ENCODE peak calls at places on chromosome 6, in nine cellular contexts. One of them, this sample, is unnamed.

GRCh38 chr6:149642829-149643580 is 5.5 kb downstream of the KATNA1 start:
- DNase-seq in pancreas: no peak
- DNase-seq in A549: no peak
- DNase-seq in choroid plexus epithelial cell: peak
- DNase-seq in fibroblast of mammary gland: peak
- DNase-seq in cardiac muscle cell: no peak
- DNase-seq in neural progenitor cell: no peak
- DNase-seq in fibroblast of pulmonary artery: peak
- DNase-seq in upper lobe of left lung: no peak
- DNase-seq in this sample: peak

GRCh38 chr6:118284736-118285360 is 263.2 kb upstream of the PLN start:
- DNase-seq in pancreas: no peak
- DNase-seq in A549: no peak
- DNase-seq in choroid plexus epithelial cell: peak
- DNase-seq in fibroblast of mammary gland: peak
- DNase-seq in cardiac muscle cell: no peak
- DNase-seq in neural progenitor cell: no peak
- DNase-seq in fibroblast of pulmonary artery: peak
- DNase-seq in upper lobe of left lung: no peak
- DNase-seq in this sample: no peak

GRCh38 chr6:169997930-169998218 is 246.5 kb downstream of the ERMARD start:
- DNase-seq in pancreas: no peak
- DNase-seq in A549: no peak
- DNase-seq in choroid plexus epithelial cell: peak
- DNase-seq in fibroblast of mammary gland: no peak
- DNase-seq in cardiac muscle cell: no peak
- DNase-seq in neural progenitor cell: no peak
- DNase-seq in fibroblast of pulmonary artery: no peak
- DNase-seq in upper lobe of left lung: no peak
- DNase-seq in this sample: no peak

GRCh38 chr6:136226027-136226673 is 24.0 kb downstream of the MTFR2 start:
- DNase-seq in pancreas: peak
- DNase-seq in A549: peak
- DNase-seq in choroid plexus epithelial cell: peak
- DNase-seq in fibroblast of mammary gland: peak
- DNase-seq in cardiac muscle cell: peak
- DNase-seq in neural progenitor cell: peak
- DNase-seq in fibroblast of pulmonary artery: peak
- DNase-seq in upper lobe of left lung: peak
- DNase-seq in this sample: no peak

GRCh38 chr6:52634211-52634610 is 36.7 kb upstream of the TMEM14A start:
- DNase-seq in pancreas: no peak
- DNase-seq in A549: no peak
- DNase-seq in choroid plexus epithelial cell: peak
- DNase-seq in fibroblast of mammary gland: no peak
- DNase-seq in cardiac muscle cell: no peak
- DNase-seq in neural progenitor cell: no peak
- DNase-seq in fibroblast of pulmonary artery: no peak
- DNase-seq in upper lobe of left lung: no peak
- DNase-seq in this sample: no peak

GRCh38 chr6:39225543-39225942 is 3.7 kb downstream of the KCNK5 start:
- DNase-seq in pancreas: no peak
- DNase-seq in A549: no peak
- DNase-seq in choroid plexus epithelial cell: no peak
- DNase-seq in fibroblast of mammary gland: no peak
- DNase-seq in cardiac muscle cell: no peak
- DNase-seq in neural progenitor cell: no peak
- DNase-seq in fibroblast of pulmonary artery: no peak
- DNase-seq in upper lobe of left lung: peak
- DNase-seq in this sample: no peak

GRCh38 chr6:33992191-33992590 is 153.7 kb downstream of the GRM4 start:
- DNase-seq in pancreas: no peak
- DNase-seq in A549: no peak
- DNase-seq in choroid plexus epithelial cell: no peak
- DNase-seq in fibroblast of mammary gland: no peak
- DNase-seq in cardiac muscle cell: no peak
- DNase-seq in neural progenitor cell: no peak
- DNase-seq in fibroblast of pulmonary artery: no peak
- DNase-seq in upper lobe of left lung: no peak
- DNase-seq in this sample: no peak

GRCh38 chr6:25302677-25303128 is 23.5 kb downstream of the CARMIL1 start:
- DNase-seq in pancreas: no peak
- DNase-seq in A549: peak
- DNase-seq in choroid plexus epithelial cell: peak
- DNase-seq in fibroblast of mammary gland: peak
- DNase-seq in cardiac muscle cell: peak
- DNase-seq in neural progenitor cell: peak
- DNase-seq in fibroblast of pulmonary artery: peak
- DNase-seq in upper lobe of left lung: no peak
- DNase-seq in this sample: peak

GRCh38 chr6:74181471-74181870 is 485.5 kb downstream of the CD109 start:
- DNase-seq in pancreas: no peak
- DNase-seq in A549: no peak
- DNase-seq in choroid plexus epithelial cell: no peak
- DNase-seq in fibroblast of mammary gland: no peak
- DNase-seq in cardiac muscle cell: no peak
- DNase-seq in neural progenitor cell: no peak
- DNase-seq in fibroblast of pulmonary artery: no peak
- DNase-seq in upper lobe of left lung: no peak
- DNase-seq in this sample: no peak

GRCh38 chr6:41673704-41674000 is 35.4 kb downstream of the MDFI start:
- DNase-seq in pancreas: no peak
- DNase-seq in A549: no peak
- DNase-seq in choroid plexus epithelial cell: no peak
- DNase-seq in fibroblast of mammary gland: no peak
- DNase-seq in cardiac muscle cell: no peak
- DNase-seq in neural progenitor cell: no peak
- DNase-seq in fibroblast of pulmonary artery: no peak
- DNase-seq in upper lobe of left lung: no peak
- DNase-seq in this sample: no peak

GRCh38 chr6:152508477-152508876 is 128.7 kb downstream of the SYNE1 start:
- DNase-seq in pancreas: no peak
- DNase-seq in A549: no peak
- DNase-seq in choroid plexus epithelial cell: no peak
- DNase-seq in fibroblast of mammary gland: no peak
- DNase-seq in cardiac muscle cell: no peak
- DNase-seq in neural progenitor cell: no peak
- DNase-seq in fibroblast of pulmonary artery: no peak
- DNase-seq in upper lobe of left lung: no peak
- DNase-seq in this sample: no peak

GRCh38 chr6:152509916-152510315 is 127.2 kb downstream of the SYNE1 start:
- DNase-seq in pancreas: no peak
- DNase-seq in A549: no peak
- DNase-seq in choroid plexus epithelial cell: no peak
- DNase-seq in fibroblast of mammary gland: no peak
- DNase-seq in cardiac muscle cell: no peak
- DNase-seq in neural progenitor cell: no peak
- DNase-seq in fibroblast of pulmonary artery: no peak
- DNase-seq in upper lobe of left lung: no peak
- DNase-seq in this sample: no peak
- TF ChIP-seq CTCF in pancreas: no peak
- TF ChIP-seq CTCF in A549: no peak
- TF ChIP-seq CTCF in choroid plexus epithelial cell: no peak
- TF ChIP-seq CTCF in fibroblast of mammary gland: no peak
- TF ChIP-seq CTCF in cardiac muscle cell: no peak
- TF ChIP-seq CTCF in neural progenitor cell: no peak
- TF ChIP-seq CTCF in fibroblast of pulmonary artery: no peak
- TF ChIP-seq CTCF in upper lobe of left lung: no peak
- TF ChIP-seq CTCF in this sample: no peak

DNA sequence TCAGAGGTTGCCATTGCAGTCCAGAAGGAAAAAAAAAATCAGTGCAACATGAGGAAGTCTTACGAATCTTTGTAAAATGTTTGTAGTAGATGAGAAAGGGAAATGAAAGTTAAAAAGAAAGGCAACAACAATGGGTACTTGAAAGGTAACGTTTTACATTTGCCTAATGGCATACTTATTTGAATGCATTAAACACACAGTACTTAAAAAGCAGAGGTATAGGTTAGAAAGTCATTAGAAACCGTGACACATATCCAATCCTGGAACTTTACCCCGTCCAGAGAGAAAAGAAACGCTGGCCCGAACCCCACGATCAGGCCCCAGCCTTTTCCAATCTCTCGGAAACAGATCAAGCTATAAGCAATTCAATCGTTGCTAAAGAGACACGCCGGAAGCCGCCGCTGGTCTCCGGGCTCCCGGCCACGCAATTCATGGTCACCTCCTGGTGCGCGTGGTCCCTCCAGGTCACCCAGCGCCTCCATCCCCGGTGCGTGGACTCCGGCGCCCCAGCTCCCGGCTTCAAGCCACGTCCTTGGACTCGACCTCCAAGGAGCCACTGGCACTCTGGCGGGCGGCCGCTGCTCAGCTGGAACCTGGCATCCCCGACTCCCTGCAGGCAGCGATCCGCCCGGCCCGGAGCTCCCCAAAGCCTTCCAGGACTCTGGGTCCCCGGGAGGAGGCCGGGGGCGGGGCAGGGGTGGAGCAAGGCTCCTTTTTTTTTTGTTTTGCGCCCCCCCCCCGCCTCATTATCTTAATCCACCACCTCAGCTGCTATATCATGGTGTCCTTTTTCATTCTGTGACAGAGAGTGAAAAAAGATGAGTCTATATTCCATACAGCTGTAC is at the start of gene SLC18B1:
- DNase-seq in pancreas: peak
- DNase-seq in A549: no peak
- DNase-seq in choroid plexus epithelial cell: peak
- DNase-seq in fibroblast of mammary gland: no peak
- DNase-seq in cardiac muscle cell: peak
- DNase-seq in neural progenitor cell: peak
- DNase-seq in fibroblast of pulmonary artery: peak
- DNase-seq in upper lobe of left lung: peak
- DNase-seq in this sample: no peak
- H3K4me3 ChIP-seq in pancreas: peak
- H3K4me3 ChIP-seq in A549: peak
- H3K4me3 ChIP-seq in choroid plexus epithelial cell: peak
- H3K4me3 ChIP-seq in fibroblast of mammary gland: peak
- H3K4me3 ChIP-seq in cardiac muscle cell: peak
- H3K4me3 ChIP-seq in neural progenitor cell: peak
- H3K4me3 ChIP-seq in fibroblast of pulmonary artery: peak
- H3K4me3 ChIP-seq in upper lobe of left lung: peak
- H3K4me3 ChIP-seq in this sample: peak

DNA sequence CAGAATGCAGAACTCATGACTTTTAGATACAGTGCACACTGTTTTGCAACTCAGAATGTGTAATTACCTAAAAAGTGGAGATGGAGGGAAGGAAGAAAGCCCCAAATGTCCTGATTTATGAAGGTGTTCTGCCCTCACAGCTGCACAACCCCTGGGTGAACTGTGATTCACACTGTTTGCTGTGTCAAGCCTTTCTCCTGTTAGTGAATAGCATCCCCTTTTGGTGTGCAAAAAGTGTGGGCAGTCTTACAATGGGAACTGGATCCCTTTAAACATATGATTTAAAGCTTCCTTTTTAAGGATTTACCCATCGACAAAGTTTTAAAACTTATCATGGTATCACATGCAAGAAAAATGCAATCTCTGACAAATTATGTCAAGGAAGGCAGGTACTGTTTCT is 633.4 kb upstream of the EPHA7 start:
- DNase-seq in pancreas: no peak
- DNase-seq in A549: peak
- DNase-seq in choroid plexus epithelial cell: peak
- DNase-seq in fibroblast of mammary gland: peak
- DNase-seq in cardiac muscle cell: no peak
- DNase-seq in neural progenitor cell: peak
- DNase-seq in fibroblast of pulmonary artery: peak
- DNase-seq in upper lobe of left lung: no peak
- DNase-seq in this sample: no peak
- TF ChIP-seq CTCF in pancreas: no peak
- TF ChIP-seq CTCF in A549: no peak
- TF ChIP-seq CTCF in choroid plexus epithelial cell: peak
- TF ChIP-seq CTCF in fibroblast of mammary gland: peak
- TF ChIP-seq CTCF in cardiac muscle cell: no peak
- TF ChIP-seq CTCF in neural progenitor cell: peak
- TF ChIP-seq CTCF in fibroblast of pulmonary artery: no peak
- TF ChIP-seq CTCF in upper lobe of left lung: no peak
- TF ChIP-seq CTCF in this sample: no peak

GRCh38 chr6:87172292-87172691 is 16.9 kb downstream of the ZNF292 start:
- DNase-seq in pancreas: no peak
- DNase-seq in A549: no peak
- DNase-seq in choroid plexus epithelial cell: no peak
- DNase-seq in fibroblast of mammary gland: no peak
- DNase-seq in cardiac muscle cell: no peak
- DNase-seq in neural progenitor cell: peak
- DNase-seq in fibroblast of pulmonary artery: no peak
- DNase-seq in upper lobe of left lung: no peak
- DNase-seq in this sample: no peak
- H3K4me3 ChIP-seq in pancreas: no peak
- H3K4me3 ChIP-seq in A549: no peak
- H3K4me3 ChIP-seq in choroid plexus epithelial cell: no peak
- H3K4me3 ChIP-seq in fibroblast of mammary gland: no peak
- H3K4me3 ChIP-seq in cardiac muscle cell: no peak
- H3K4me3 ChIP-seq in neural progenitor cell: peak
- H3K4me3 ChIP-seq in fibroblast of pulmonary artery: no peak
- H3K4me3 ChIP-seq in upper lobe of left lung: no peak
- H3K4me3 ChIP-seq in this sample: no peak

GRCh38 chr6:15249371-15250019 is 3.6 kb downstream of the JARID2 start:
- DNase-seq in pancreas: no peak
- DNase-seq in A549: no peak
- DNase-seq in choroid plexus epithelial cell: no peak
- DNase-seq in fibroblast of mammary gland: no peak
- DNase-seq in cardiac muscle cell: no peak
- DNase-seq in neural progenitor cell: peak
- DNase-seq in fibroblast of pulmonary artery: no peak
- DNase-seq in upper lobe of left lung: no peak
- DNase-seq in this sample: no peak

GRCh38 chr6:15247214-15247749 is 1.4 kb downstream of the JARID2 start:
- DNase-seq in pancreas: no peak
- DNase-seq in A549: no peak
- DNase-seq in choroid plexus epithelial cell: no peak
- DNase-seq in fibroblast of mammary gland: no peak
- DNase-seq in cardiac muscle cell: no peak
- DNase-seq in neural progenitor cell: peak
- DNase-seq in fibroblast of pulmonary artery: no peak
- DNase-seq in upper lobe of left lung: no peak
- DNase-seq in this sample: no peak

GRCh38 chr6:15246217-15247211 is 645 bp downstream of the JARID2 start:
- DNase-seq in pancreas: no peak
- DNase-seq in A549: no peak
- DNase-seq in choroid plexus epithelial cell: peak
- DNase-seq in fibroblast of mammary gland: no peak
- DNase-seq in cardiac muscle cell: no peak
- DNase-seq in neural progenitor cell: peak
- DNase-seq in fibroblast of pulmonary artery: peak
- DNase-seq in upper lobe of left lung: no peak
- DNase-seq in this sample: no peak

GRCh38 chr6:15248451-15249370 is 2.8 kb downstream of the JARID2 start:
- DNase-seq in pancreas: peak
- DNase-seq in A549: peak
- DNase-seq in choroid plexus epithelial cell: peak
- DNase-seq in fibroblast of mammary gland: peak
- DNase-seq in cardiac muscle cell: peak
- DNase-seq in neural progenitor cell: peak
- DNase-seq in fibroblast of pulmonary artery: peak
- DNase-seq in upper lobe of left lung: peak
- DNase-seq in this sample: no peak

GRCh38 chr6:15247750-15248450 is 2.0 kb downstream of the JARID2 start:
- DNase-seq in pancreas: peak
- DNase-seq in A549: peak
- DNase-seq in choroid plexus epithelial cell: peak
- DNase-seq in fibroblast of mammary gland: peak
- DNase-seq in cardiac muscle cell: peak
- DNase-seq in neural progenitor cell: peak
- DNase-seq in fibroblast of pulmonary artery: peak
- DNase-seq in upper lobe of left lung: peak
- DNase-seq in this sample: no peak
- TF ChIP-seq CTCF in pancreas: no peak
- TF ChIP-seq CTCF in A549: peak
- TF ChIP-seq CTCF in choroid plexus epithelial cell: peak
- TF ChIP-seq CTCF in fibroblast of mammary gland: no peak
- TF ChIP-seq CTCF in cardiac muscle cell: peak
- TF ChIP-seq CTCF in neural progenitor cell: peak
- TF ChIP-seq CTCF in fibroblast of pulmonary artery: no peak
- TF ChIP-seq CTCF in upper lobe of left lung: peak
- TF ChIP-seq CTCF in this sample: no peak